ENCODE peak calls at places on chromosomes 7 and 10, in five cellular contexts. Y is neural progenitor cell, V is HepG2, O is H7, F is adrenal gland. U is an unnamed sample.

GRCh38 chr7:27155816-27156507 is 513 bp downstream of the HOXA7 start:
- DNase-seq in F (peak; percentile 63), Y (peak; percentile 47), O (peak; percentile 84), V (no peak), U (peak; percentile 74)

GRCh38 chr10:58781873-58782488 is 269.3 kb downstream of the BICC1 start:
- DNase-seq in V (peak; percentile 42), Y (peak; percentile 56), O (peak; percentile 25), F (no peak), U (no peak)

GRCh38 chr7:2399848-2400587 is 3.4 kb upstream of the CHST12 start:
- DNase-seq in Y (no peak), O (no peak), F (peak; percentile 90), V (peak; percentile 76), U (peak; percentile 70)

GRCh38 chr7:129497156-129497555 is 5.2 kb upstream of the SMKR1 start:
- DNase-seq in V (no peak), O (no peak), Y (no peak), F (no peak), U (no peak)

GRCh38 chr10:78231930-78232329 is 198.3 kb downstream of the RPS24 start:
- DNase-seq in F (peak; percentile 62), O (no peak), V (peak; percentile 13), Y (no peak), U (peak; percentile 64)

GRCh38 chr10:101901340-101901739 is 57.7 kb upstream of the KCNIP2 start:
- DNase-seq in O (peak; percentile 41), F (no peak), V (no peak), Y (peak; percentile 55), U (peak; percentile 71)

GRCh38 chr10:77392851-77393250 is 244.8 kb downstream of the KCNMA1 start:
- DNase-seq in F (peak; percentile 34), V (no peak), Y (no peak), O (no peak), U (no peak)

GRCh38 chr10:65618125-65618524 is 1307.7 kb upstream of the LRRTM3 start:
- DNase-seq in Y (no peak), V (no peak), F (no peak), O (no peak), U (no peak)

GRCh38 chr7:142927085-142927745 is 6.3 kb downstream of the TRPV5 start:
- DNase-seq in V (no peak), F (no peak), O (no peak), Y (no peak), U (no peak)

GRCh38 chr7:19368540-19368939 is 223.3 kb upstream of the FERD3L start:
- DNase-seq in F (no peak), Y (no peak), O (no peak), V (no peak), U (peak; percentile 52)

GRCh38 chr10:90587081-90587491 is 270.8 kb downstream of the HTR7 start:
- DNase-seq in F (peak; percentile 63), Y (no peak), O (no peak), V (no peak), U (no peak)

GRCh38 chr7:17304926-17305325 is 6.5 kb downstream of the AHR start:
- DNase-seq in Y (no peak), O (no peak), V (no peak), F (peak; percentile 40), U (no peak)

GRCh38 chr10:17673517-17674051 is 29.6 kb downstream of the STAM start:
- DNase-seq in V (peak; percentile 91), O (peak; percentile 19), F (peak; percentile 73), Y (peak; percentile 61), U (peak; percentile 89)

GRCh38 chr10:71829171-71829570 is 21.9 kb downstream of the PSAP start:
- DNase-seq in Y (no peak), V (no peak), F (peak; percentile 47), O (no peak), U (no peak)

GRCh38 chr7:41758321-41758720 is 55.4 kb upstream of the INHBA start:
- DNase-seq in F (no peak), Y (no peak), O (no peak), V (no peak), U (no peak)

GRCh38 chr10:131074682-131075081 is 236.8 kb downstream of the TCERG1L start:
- DNase-seq in Y (no peak), F (no peak), O (peak; percentile 35), V (no peak), U (no peak)

GRCh38 chr10:130215918-130216205 is 79.7 kb downstream of the GLRX3 start:
- DNase-seq in O (no peak), V (no peak), Y (no peak), F (no peak), U (no peak)

GRCh38 chr10:121722665-121723064 is 124.4 kb upstream of the FGFR2 start:
- DNase-seq in V (no peak), O (no peak), Y (no peak), F (no peak), U (no peak)

GRCh38 chr10:21495686-21496284 is 29.7 kb downstream of the SKIDA1 start:
- DNase-seq in F (peak; percentile 88), Y (peak; percentile 95), O (peak; percentile 99), V (peak; percentile 95), U (peak; percentile 97)

GRCh38 chr7:93890041-93890463 is 501 bp downstream of the TFPI2 start:
- DNase-seq in V (no peak), O (peak; percentile 60), F (peak; percentile 22), Y (peak; percentile 67), U (no peak)

GRCh38 chr7:84510501-84510900 is 315.9 kb upstream of the SEMA3A start:
- DNase-seq in Y (no peak), F (no peak), O (no peak), V (no peak), U (no peak)

GRCh38 chr7:137484326-137484725 is 140.8 kb upstream of the PTN start:
- DNase-seq in F (no peak), Y (peak; percentile 64), V (no peak), O (no peak), U (no peak)

GRCh38 chr10:30284860-30285594 is 64.1 kb downstream of the MTPAP start:
- DNase-seq in Y (no peak), V (no peak), F (no peak), O (peak; percentile 12), U (no peak)

GRCh38 chr10:68705548-68705947 is 15.5 kb upstream of the CCAR1 start:
- DNase-seq in F (no peak), Y (no peak), O (no peak), V (no peak), U (no peak)

GRCh38 chr7:42745357-42746022 is 166.4 kb downstream of the C7orf25 start:
- DNase-seq in V (peak; percentile 1), O (no peak), F (peak; percentile 27), Y (peak; percentile 64), U (peak; percentile 90)

GRCh38 chr10:13120786-13121499 is 21.0 kb downstream of the OPTN start:
- DNase-seq in V (no peak), O (no peak), F (no peak), Y (no peak), U (peak; percentile 76)

DNA sequence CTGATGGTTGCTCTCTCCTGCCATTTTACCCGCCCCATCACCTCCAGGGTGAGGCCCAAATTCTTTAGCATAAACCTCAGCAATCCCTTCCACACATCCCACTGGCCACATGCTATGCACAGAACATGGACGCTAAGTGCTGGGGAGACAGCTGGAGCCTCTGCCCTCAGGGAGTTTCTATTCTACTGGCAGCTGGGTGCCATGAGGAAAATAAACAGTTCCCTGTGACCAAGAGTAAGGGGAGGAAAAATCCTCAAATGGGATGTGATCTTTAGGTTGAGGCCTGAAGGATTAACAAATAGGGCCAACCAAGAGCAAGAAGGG is 1.2 kb downstream of the PARP12 start:
- DNase-seq in Y (no peak), V (no peak), O (no peak), F (no peak), U (no peak)
- H3K4me3 ChIP-seq in Y (no peak overlapping the region), V (peak overlapping the region; percentile 73), O (no peak overlapping the region), F (peak overlapping the region; percentile 69), U (no peak overlapping the region)

GRCh38 chr7:100170111-100170897 is 1.9 kb upstream of the GAL3ST4 start:
- DNase-seq in V (no peak), O (peak; percentile 33), Y (no peak), F (no peak), U (no peak)

GRCh38 chr7:100169147-100169850 is 882 bp upstream of the GAL3ST4 start:
- DNase-seq in V (no peak), F (no peak), O (peak; percentile 40), Y (no peak), U (peak; percentile 45)

GRCh38 chr7:100173806-100174495 is 3.2 kb downstream of the GPC2 start:
- DNase-seq in Y (no peak), V (no peak), O (peak; percentile 43), F (no peak), U (peak; percentile 55)

GRCh38 chr7:100171087-100171681 is 2.8 kb upstream of the GAL3ST4 start:
- DNase-seq in Y (peak; percentile 84), V (no peak), F (no peak), O (peak; percentile 95), U (peak; percentile 87)

GRCh38 chr7:100171840-100172239 is 3.4 kb upstream of the GAL3ST4 start:
- DNase-seq in Y (no peak), O (no peak), F (no peak), V (no peak), U (peak; percentile 69)
- H3K4me3 ChIP-seq in Y (peak overlapping the region; percentile 55), O (peak overlapping the region; percentile 53), F (peak overlapping the region; percentile 54), V (no peak overlapping the region), U (no peak overlapping the region)

GRCh38 chr10:132329565-132330485 is 2.2 kb upstream of the LRRC27 start:
- DNase-seq in O (peak; percentile 29), F (no peak), Y (no peak), V (no peak), U (no peak)

GRCh38 chr10:132326925-132327324 is 5.1 kb upstream of the LRRC27 start:
- DNase-seq in F (no peak), V (no peak), O (no peak), Y (no peak), U (no peak)

GRCh38 chr10:132330486-132330833 is 1.5 kb upstream of the LRRC27 start:
- DNase-seq in V (no peak), F (no peak), Y (no peak), O (no peak), U (no peak)

GRCh38 chr10:132328130-132328529 is 3.9 kb upstream of the LRRC27 start:
- DNase-seq in O (no peak), Y (no peak), F (no peak), V (no peak), U (no peak)

GRCh38 chr10:132328738-132329137 is 3.3 kb upstream of the LRRC27 start:
- DNase-seq in O (no peak), Y (no peak), V (no peak), F (no peak), U (no peak)
- H3K4me3 ChIP-seq in O (no peak overlapping the region), Y (no peak overlapping the region), V (no peak overlapping the region), F (no peak overlapping the region), U (peak overlapping the region; percentile 94)

GRCh38 chr7:92815412-92815811 is 21.0 kb downstream of the CDK6 start:
- DNase-seq in V (no peak), O (no peak), Y (no peak), F (no peak), U (no peak)
- H3K4me3 ChIP-seq in V (no peak overlapping the region), O (no peak overlapping the region), Y (no peak overlapping the region), F (no peak overlapping the region), U (no peak overlapping the region)

GRCh38 chr10:88104213-88104612 is 240.8 kb downstream of the PTEN start:
- DNase-seq in O (no peak), V (no peak), Y (no peak), F (no peak), U (no peak)
- H3K4me3 ChIP-seq in O (no peak overlapping the region), V (no peak overlapping the region), Y (no peak overlapping the region), F (no peak overlapping the region), U (no peak overlapping the region)

GRCh38 chr7:130921391-130922180 is 187.6 kb upstream of the KLF14 start:
- DNase-seq in O (no peak), Y (peak; percentile 90), V (no peak), F (peak; percentile 56), U (no peak)
- H3K4me3 ChIP-seq in O (no peak overlapping the region), Y (no peak overlapping the region), V (peak overlapping the region; percentile 21), F (peak overlapping the region; percentile 20), U (no peak overlapping the region)